ENCODE peak calls at places on chromosomes 16 and 17, in six cellular contexts. R is upper lobe of left lung; X is activated naive CD4-positive, alpha-beta T cell treated with anti-CD3 and anti-CD28 coated beads for 36 hours; Z is WTC11; Q is NCI-H226; P is stimulated activated CD8-positive, alpha-beta memory T cell treated with anti-CD3 and anti-CD28 coated beads, Interleukin-7, amount 100 ng/mL, for 24 hours. L is an unnamed sample.

GRCh38 chr16:82653550-82654511 is 27.1 kb downstream of the CDH13 start:
- DNase-seq in P (no peak), R (no peak), Z (no peak), Q (peak), X (peak), L (peak)

GRCh38 chr17:45050680-45051059 is 762 bp downstream of the DCAKD start:
- DNase-seq in R (no peak), P (no peak), X (peak), Q (no peak), Z (no peak), L (no peak)

GRCh38 chr17:4902540-4902939 is 358 bp downstream of the CHRNE start:
- DNase-seq in P (no peak), R (no peak), Q (no peak), Z (no peak), X (no peak), L (no peak)

GRCh38 chr16:85185701-85186100 is 73.4 kb upstream of the CIBAR2 start:
- DNase-seq in X (no peak), Z (no peak), Q (no peak), R (peak), P (no peak), L (no peak)

GRCh38 chr17:32771396-32771795 is 105.5 kb downstream of the MYO1D start:
- DNase-seq in Z (no peak), P (no peak), X (no peak), Q (no peak), R (no peak), L (no peak)

GRCh38 chr17:62984801-62985200 is 18.8 kb downstream of the TANC2 start:
- DNase-seq in X (no peak), Z (no peak), Q (no peak), R (no peak), P (no peak), L (no peak)

GRCh38 chr17:81347437-81347836 is 47.8 kb upstream of the BAHCC1 start:
- DNase-seq in X (no peak), R (no peak), Z (no peak), Q (no peak), P (no peak), L (no peak)

GRCh38 chr17:3475155-3475808 is 515 bp upstream of the ASPA start:
- DNase-seq in P (no peak), X (no peak), Q (no peak), R (no peak), Z (no peak), L (no peak)

GRCh38 chr17:7729841-7730240 is 12.3 kb downstream of the DNAH2 start:
- DNase-seq in Z (no peak), R (no peak), P (no peak), Q (no peak), X (no peak), L (no peak)

GRCh38 chr16:67525176-67525860 is 3.3 kb upstream of the RIPOR1 start:
- DNase-seq in X (no peak), P (no peak), Z (no peak), Q (peak), R (no peak), L (no peak)

GRCh38 chr16:66886914-66887313 is 6.6 kb downstream of the PDP2 start:
- DNase-seq in Q (no peak), Z (no peak), X (no peak), R (no peak), P (no peak), L (no peak)

GRCh38 chr17:66776999-66777688 is 57.8 kb upstream of the CACNG5 start:
- DNase-seq in P (no peak), Z (no peak), X (no peak), R (no peak), Q (no peak), L (no peak)

GRCh38 chr16:58045096-58045495 is 19.5 kb downstream of the MMP15 start:
- DNase-seq in Q (no peak), X (no peak), R (peak), Z (no peak), P (no peak), L (no peak)

GRCh38 chr17:15446036-15446435 is 21.4 kb downstream of the CDRT4 start:
- DNase-seq in R (no peak), Z (peak), Q (no peak), P (no peak), X (no peak), L (no peak)

GRCh38 chr16:50627419-50627818 is 53.7 kb downstream of the SNX20 start:
- DNase-seq in Q (no peak), Z (peak), X (peak), P (no peak), R (no peak), L (no peak)

GRCh38 chr17:17684901-17685774 is 3.9 kb downstream of the RAI1 start:
- DNase-seq in P (no peak), R (no peak), Q (no peak), Z (no peak), X (no peak), L (no peak)

GRCh38 chr16:74146643-74147042 is 150.0 kb upstream of the PSMD7 start:
- DNase-seq in X (no peak), Q (no peak), R (no peak), Z (no peak), P (no peak), L (no peak)

GRCh38 chr17:7849185-7850117 is 5.4 kb upstream of the TMEM88 start:
- DNase-seq in X (no peak), P (no peak), Q (no peak), R (peak), Z (no peak), L (no peak)

GRCh38 chr17:58313815-58314705 is 14.5 kb downstream of the TSPOAP1 start:
- DNase-seq in Q (no peak), X (no peak), R (no peak), P (no peak), Z (no peak), L (no peak)

GRCh38 chr17:66691644-66692500 is 143.0 kb upstream of the CACNG5 start:
- DNase-seq in P (no peak), Z (no peak), X (no peak), Q (no peak), R (no peak), L (no peak)

GRCh38 chr17:76119409-76120371 is 16.1 kb upstream of the EXOC7 start:
- DNase-seq in Z (no peak), X (no peak), Q (no peak), R (no peak), P (no peak), L (no peak)

GRCh38 chr17:68381076-68381900 is 76.0 kb downstream of the WIPI1 start:
- DNase-seq in Q (peak), R (no peak), Z (no peak), X (no peak), P (no peak), L (peak)

GRCh38 chr17:67469208-67469980 is 92.3 kb downstream of the PITPNC1 start:
- DNase-seq in Q (no peak), P (no peak), X (peak), Z (peak), R (peak), L (no peak)